ENCODE peak calls at places on chromosomes 2 and 18, in five cellular contexts. Q is CD8-positive, alpha-beta T cell; H is breast epithelium; L is PC-9; F is fibroblast of lung. C is an unnamed sample. For H3K4me1, the result is how much of the 10 kb centered on the place peaks cover.

GRCh38 chr18:55906533-55906932 is 318.5 kb upstream of the TCF4 start:
- DNase-seq in H (no peak), Q (no peak), L (no peak), F (no peak), C (no peak)

GRCh38 chr2:119008108-119008507 is 66.1 kb downstream of the MARCO start:
- DNase-seq in F (no peak), Q (no peak), H (no peak), L (no peak), C (no peak)

GRCh38 chr2:46066116-46066515 is 231.1 kb upstream of the EPAS1 start:
- DNase-seq in L (peak), Q (no peak), F (peak), H (no peak), C (no peak)

GRCh38 chr2:218023636-218024035 is 20.8 kb upstream of the TNS1 start:
- DNase-seq in L (no peak), Q (no peak), F (no peak), H (peak), C (no peak)

GRCh38 chr18:22439447-22439846 is 21.7 kb upstream of the CTAGE1 start:
- DNase-seq in F (peak), L (no peak), Q (no peak), H (no peak), C (no peak)

GRCh38 chr2:53569957-53570727 is 197.5 kb upstream of the CHAC2 start:
- DNase-seq in L (no peak), F (no peak), H (no peak), Q (no peak), C (no peak)

GRCh38 chr2:206989306-206989705 is 50.0 kb downstream of the CPO start:
- DNase-seq in H (no peak), F (no peak), L (no peak), Q (no peak), C (no peak)

GRCh38 chr2:135002836-135003235 is 44.4 kb downstream of the MAP3K19 start:
- DNase-seq in F (no peak), L (no peak), Q (no peak), H (no peak), C (no peak)

GRCh38 chr2:26268184-26268583 is 23.4 kb downstream of the HADHB start:
- DNase-seq in L (no peak), H (no peak), F (peak), Q (no peak), C (no peak)

GRCh38 chr2:102387763-102388546 is 32.4 kb downstream of the IL18R1 start:
- DNase-seq in F (no peak), Q (no peak), L (no peak), H (no peak), C (no peak)

GRCh38 chr2:121346407-121346806 is 61.4 kb upstream of the TFCP2L1 start:
- DNase-seq in L (no peak), H (no peak), Q (no peak), F (no peak), C (no peak)

GRCh38 chr2:102238039-102238756 is 51.4 kb downstream of the IL1RL2 start:
- DNase-seq in F (peak), L (no peak), Q (no peak), H (no peak), C (no peak)

GRCh38 chr2:225998653-225999052 is 599.1 kb downstream of the NYAP2 start:
- DNase-seq in H (no peak), F (peak), Q (no peak), L (no peak), C (no peak)

GRCh38 chr2:97996679-97997078 is 931 bp upstream of the TMEM131 start:
- DNase-seq in F (no peak), L (no peak), Q (no peak), H (no peak), C (no peak)

GRCh38 chr2:42063383-42064171 is 15.8 kb downstream of the PKDCC start:
- DNase-seq in L (no peak), F (peak), H (no peak), Q (no peak), C (no peak)

GRCh38 chr18:25843791-25844190 is 246.6 kb downstream of the SS18 start:
- DNase-seq in F (no peak), H (no peak), Q (no peak), L (no peak), C (no peak)

GRCh38 chr2:170812716-170813585 is 3.7 kb upstream of the GAD1 start:
- DNase-seq in L (peak), H (no peak), F (peak), Q (no peak), C (no peak)

GRCh38 chr2:9310827-9311226 is 104.2 kb downstream of the ASAP2 start:
- DNase-seq in Q (no peak), H (no peak), L (peak), F (peak), C (no peak)

GRCh38 chr2:55309441-55309840 is 40.4 kb upstream of the MTIF2 start:
- DNase-seq in Q (no peak), H (no peak), L (no peak), F (peak), C (no peak)

GRCh38 chr2:121151311-121152109 is 133.5 kb downstream of the TFCP2L1 start:
- DNase-seq in F (no peak), H (peak), L (peak), Q (no peak), C (no peak)

GRCh38 chr2:205680903-205681302 is 1.4 kb upstream of the NRP2 start:
- DNase-seq in Q (no peak), F (no peak), H (no peak), L (no peak), C (no peak)

GRCh38 chr2:128404709-128405466 is 86.2 kb upstream of the HS6ST1 start:
- DNase-seq in L (no peak), Q (no peak), H (no peak), F (no peak), C (no peak)

GRCh38 chr2:29706171-29706690 is 215.2 kb downstream of the ALK start:
- DNase-seq in F (peak), L (no peak), H (no peak), Q (no peak), C (no peak)

GRCh38 chr2:212659441-212659840 is 120.8 kb upstream of the ERBB4 start:
- DNase-seq in Q (no peak), L (no peak), F (no peak), H (no peak), C (no peak)

GRCh38 chr18:56305583-56305982 is 332.8 kb downstream of the TXNL1 start:
- DNase-seq in Q (no peak), F (no peak), L (no peak), H (no peak), C (no peak)

GRCh38 chr2:168114021-168114420 is 133.4 kb downstream of the STK39 start:
- DNase-seq in F (peak), H (no peak), L (no peak), Q (no peak), C (no peak)

GRCh38 chr2:30346475-30347169 is 100.4 kb upstream of the LCLAT1 start:
- DNase-seq in H (no peak), Q (no peak), L (no peak), F (peak), C (peak)

GRCh38 chr2:190481339-190481738 is 53.2 kb downstream of the NEMP2 start:
- DNase-seq in H (no peak), Q (no peak), L (no peak), F (no peak), C (no peak)

GRCh38 chr2:19026156-19026660 is 332.2 kb downstream of the OSR1 start:
- DNase-seq in H (no peak), F (no peak), Q (no peak), L (no peak), C (no peak)

GRCh38 chr2:37325625-37326071 is 1.0 kb upstream of the PRKD3 start:
- DNase-seq in Q (no peak), L (no peak), H (no peak), F (no peak), C (no peak)

GRCh38 chr2:10452956-10453885 is 5.1 kb upstream of the ODC1 start:
- DNase-seq in F (no peak), H (no peak), Q (no peak), L (no peak), C (no peak)

GRCh38 chr2:200486529-200486928 is 23.3 kb downstream of the KCTD18 start:
- DNase-seq in Q (no peak), H (no peak), F (peak), L (no peak), C (no peak)

GRCh38 chr2:69012310-69013122 is 463 bp upstream of the ANTXR1 start:
- DNase-seq in Q (peak), L (no peak), H (no peak), F (peak), C (no peak)

GRCh38 chr18:49949991-49950395 is 136.7 kb upstream of the ACAA2 start:
- DNase-seq in H (no peak), Q (no peak), F (no peak), L (no peak), C (no peak)

GRCh38 chr2:36663851-36664715 is 32.4 kb upstream of the VIT start:
- DNase-seq in Q (no peak), F (peak), L (peak), H (no peak), C (no peak)

GRCh38 chr2:233098615-233099014 is 38.5 kb downstream of the INPP5D start:
- DNase-seq in F (no peak), H (no peak), Q (no peak), L (peak), C (no peak)

GRCh38 chr2:239355139-239355538 is 45.7 kb downstream of the HDAC4 start:
- DNase-seq in Q (no peak), H (no peak), L (no peak), F (peak), C (no peak)

GRCh38 chr2:47559079-47559684 is 156.2 kb downstream of the MSH2 start:
- DNase-seq in Q (no peak), H (no peak), L (no peak), F (peak), C (no peak)

GRCh38 chr2:231367178-231367577 is 28.3 kb upstream of the B3GNT7 start:
- DNase-seq in L (no peak), F (no peak), H (peak), Q (no peak), C (no peak)

GRCh38 chr18:58891753-58892152 is 27.1 kb downstream of the ZNF532 start:
- DNase-seq in H (no peak), F (no peak), Q (no peak), L (no peak), C (no peak)

GRCh38 chr2:71472019-71472418 is 18.7 kb downstream of the DYSF start:
- DNase-seq in H (no peak), Q (no peak), L (peak), F (no peak), C (no peak)
- H3K4me1 ChIP-seq in H (under half), Q (under half), L (under half), F (under half), C (under half)

DNA sequence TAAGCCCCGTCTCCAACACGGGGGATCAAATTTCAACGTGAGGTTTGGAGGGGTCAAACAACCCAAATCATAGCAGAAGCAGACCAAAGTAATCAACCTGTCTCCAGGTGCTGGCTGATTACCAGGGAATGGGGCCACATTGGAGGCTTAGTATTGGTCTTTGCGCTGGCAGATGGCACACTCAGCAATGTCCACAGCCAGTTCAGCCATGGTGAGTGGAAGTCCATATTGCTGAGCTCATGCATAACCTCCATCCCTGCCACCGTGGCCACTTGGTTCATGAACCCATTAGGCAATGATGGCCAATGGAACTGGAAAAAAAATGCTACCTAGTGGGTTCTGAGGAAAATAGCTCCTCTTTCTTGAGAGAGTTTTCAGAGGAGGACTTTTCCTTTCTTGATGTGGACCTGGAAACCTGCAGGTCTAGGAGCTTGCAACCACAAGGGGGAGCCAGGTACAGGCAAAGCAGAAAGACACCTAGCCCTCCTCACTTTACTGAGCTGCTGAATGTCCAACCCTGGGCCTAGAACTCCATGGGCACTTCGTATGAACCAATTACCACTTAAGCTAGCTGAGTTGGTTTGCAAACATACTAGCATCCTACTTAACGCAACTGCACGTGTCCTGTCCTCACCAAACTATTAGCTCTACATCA is 128.0 kb upstream of the GYPC start:
- DNase-seq in H (no peak), Q (peak), L (peak), F (peak), C (peak)
- TF ChIP-seq CTCF in H (no peak), Q (peak), L (peak), F (peak), C (peak)

GRCh38 chr18:44681611-44682010 is 923 bp downstream of the SETBP1 start:
- DNase-seq in F (no peak), H (no peak), Q (no peak), L (no peak), C (no peak)
- H3K4me3 ChIP-seq in F (peak), H (peak), Q (no peak), L (no peak), C (peak)

GRCh38 chr2:40274284-40274683 is 177.6 kb downstream of the SLC8A1 start:
- DNase-seq in Q (no peak), L (no peak), F (no peak), H (no peak), C (no peak)

GRCh38 chr2:40276076-40276475 is 175.8 kb downstream of the SLC8A1 start:
- DNase-seq in H (no peak), F (no peak), Q (no peak), L (no peak), C (no peak)

GRCh38 chr2:40273623-40274236 is 178.2 kb downstream of the SLC8A1 start:
- DNase-seq in L (no peak), H (no peak), F (no peak), Q (no peak), C (no peak)

GRCh38 chr2:40271066-40271465 is 180.8 kb downstream of the SLC8A1 start:
- DNase-seq in F (no peak), H (no peak), L (no peak), Q (no peak), C (no peak)
- H3K4me1 ChIP-seq in F (under half), H (under half), L (under half), Q (under half), C (under half)

DNA sequence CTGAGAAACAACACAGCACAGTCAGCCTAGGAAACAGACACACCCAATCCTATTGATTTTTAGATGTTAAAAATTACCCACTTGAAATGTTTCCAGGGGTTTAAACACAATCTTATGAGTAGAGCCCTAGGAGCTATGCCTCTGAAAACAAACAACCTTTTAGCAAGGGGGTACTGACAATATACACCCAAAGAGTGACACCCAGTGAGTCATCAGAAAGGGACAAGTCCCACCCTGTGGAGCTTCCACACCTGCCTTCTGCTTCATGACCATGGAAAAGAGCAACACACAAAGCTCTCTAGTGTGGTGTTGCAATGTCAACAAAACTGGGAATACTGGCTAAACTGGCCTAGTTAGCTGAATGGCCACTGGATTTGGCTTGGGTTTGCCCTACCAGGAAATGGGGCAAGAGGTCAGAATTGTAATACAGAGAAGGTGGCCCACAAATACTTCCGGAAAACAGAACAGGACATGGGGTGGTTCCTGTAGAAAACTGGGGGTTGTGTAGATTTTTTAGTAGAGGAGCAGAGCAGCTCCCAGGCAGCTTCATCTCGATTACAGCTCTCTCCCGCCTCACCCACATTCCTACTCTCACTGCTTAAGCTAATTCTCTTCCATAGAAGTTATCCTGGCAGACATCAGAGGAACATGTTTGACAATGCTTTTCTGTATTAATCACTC is 98.2 kb downstream of the GAREM1 start:
- DNase-seq in Q (no peak), L (peak), H (peak), F (no peak), C (no peak)
- TF ChIP-seq CTCF in Q (no peak), L (no peak), H (no peak), F (no peak), C (no peak)

GRCh38 chr2:166972418-166972817 is 84.1 kb downstream of the XIRP2 start:
- DNase-seq in L (no peak), H (no peak), F (peak), Q (no peak), C (no peak)
- H3K4me3 ChIP-seq in L (no peak), H (no peak), F (no peak), Q (no peak), C (no peak)

GRCh38 chr2:28619213-28620196 is 123.6 kb downstream of the PLB1 start:
- DNase-seq in H (no peak), Q (no peak), F (no peak), L (peak), C (no peak)
- H3K4me1 ChIP-seq in H (under half), Q (half or more), F (under half), L (half or more), C (half or more)

C was measured in thoracic aorta.